ENCODE peak calls at places on chromosomes 2 and 18, in ten cellular contexts. One of them, this sample, is unnamed.

GRCh38 chr2:159714586-159714930 is 2.3 kb downstream of the MARCHF7 start:
- DNase-seq in central memory CD4-positive, alpha-beta T cell: no peak
- DNase-seq in Ammon's horn: no peak
- DNase-seq in EL: no peak
- DNase-seq in progenitor cell of endocrine pancreas: no peak
- DNase-seq in chondrocyte: no peak
- DNase-seq in upper lobe of right lung: no peak
- DNase-seq in Kasumi-1: no peak
- DNase-seq in ovary: no peak
- DNase-seq in prostate gland: no peak
- DNase-seq in this sample: no peak

GRCh38 chr2:216339456-216340279 is 32.6 kb downstream of the MARCHF4 start:
- DNase-seq in chondrocyte: no peak
- DNase-seq in progenitor cell of endocrine pancreas: no peak
- DNase-seq in ovary: peak; percentile 55
- DNase-seq in central memory CD4-positive, alpha-beta T cell: no peak
- DNase-seq in Ammon's horn: peak; percentile 23
- DNase-seq in prostate gland: peak; percentile 13
- DNase-seq in upper lobe of right lung: no peak
- DNase-seq in EL: peak; percentile 54
- DNase-seq in Kasumi-1: no peak
- DNase-seq in this sample: peak; percentile 90

GRCh38 chr2:29000954-29001353 is 19.9 kb downstream of the TOGARAM2 start:
- DNase-seq in ovary: no peak
- DNase-seq in Ammon's horn: no peak
- DNase-seq in EL: no peak
- DNase-seq in chondrocyte: no peak
- DNase-seq in upper lobe of right lung: no peak
- DNase-seq in Kasumi-1: no peak
- DNase-seq in progenitor cell of endocrine pancreas: no peak
- DNase-seq in central memory CD4-positive, alpha-beta T cell: no peak
- DNase-seq in prostate gland: no peak
- DNase-seq in this sample: no peak

GRCh38 chr2:30368258-30368657 is 78.8 kb upstream of the LCLAT1 start:
- DNase-seq in central memory CD4-positive, alpha-beta T cell: no peak
- DNase-seq in prostate gland: no peak
- DNase-seq in EL: peak; percentile 66
- DNase-seq in progenitor cell of endocrine pancreas: no peak
- DNase-seq in chondrocyte: no peak
- DNase-seq in Kasumi-1: no peak
- DNase-seq in Ammon's horn: no peak
- DNase-seq in upper lobe of right lung: peak; percentile 74
- DNase-seq in ovary: no peak
- DNase-seq in this sample: no peak

GRCh38 chr2:60364441-60364840 is 189.0 kb downstream of the BCL11A start:
- DNase-seq in chondrocyte: no peak
- DNase-seq in central memory CD4-positive, alpha-beta T cell: no peak
- DNase-seq in progenitor cell of endocrine pancreas: no peak
- DNase-seq in EL: no peak
- DNase-seq in prostate gland: no peak
- DNase-seq in Kasumi-1: no peak
- DNase-seq in Ammon's horn: no peak
- DNase-seq in ovary: no peak
- DNase-seq in upper lobe of right lung: no peak
- DNase-seq in this sample: no peak

GRCh38 chr18:58221060-58221725 is 177.2 kb downstream of the NEDD4L start:
- DNase-seq in progenitor cell of endocrine pancreas: no peak
- DNase-seq in Kasumi-1: no peak
- DNase-seq in Ammon's horn: no peak
- DNase-seq in ovary: no peak
- DNase-seq in central memory CD4-positive, alpha-beta T cell: no peak
- DNase-seq in upper lobe of right lung: no peak
- DNase-seq in EL: peak; percentile 93
- DNase-seq in chondrocyte: no peak
- DNase-seq in prostate gland: peak; percentile 70
- DNase-seq in this sample: no peak

GRCh38 chr2:43040084-43040854 is 186.1 kb downstream of the ZFP36L2 start:
- DNase-seq in Kasumi-1: no peak
- DNase-seq in EL: peak; percentile 18
- DNase-seq in central memory CD4-positive, alpha-beta T cell: no peak
- DNase-seq in prostate gland: no peak
- DNase-seq in Ammon's horn: no peak
- DNase-seq in ovary: peak; percentile 30
- DNase-seq in upper lobe of right lung: peak; percentile 52
- DNase-seq in progenitor cell of endocrine pancreas: no peak
- DNase-seq in chondrocyte: peak; percentile 59
- DNase-seq in this sample: no peak

GRCh38 chr2:27746325-27746724 is 25.2 kb upstream of the MRPL33 start:
- DNase-seq in progenitor cell of endocrine pancreas: no peak
- DNase-seq in prostate gland: no peak
- DNase-seq in central memory CD4-positive, alpha-beta T cell: no peak
- DNase-seq in chondrocyte: no peak
- DNase-seq in ovary: no peak
- DNase-seq in Kasumi-1: no peak
- DNase-seq in Ammon's horn: no peak
- DNase-seq in EL: no peak
- DNase-seq in upper lobe of right lung: no peak
- DNase-seq in this sample: no peak

GRCh38 chr2:149315461-149315860 is 14.9 kb upstream of the LYPD6 start:
- DNase-seq in central memory CD4-positive, alpha-beta T cell: no peak
- DNase-seq in chondrocyte: no peak
- DNase-seq in Ammon's horn: no peak
- DNase-seq in ovary: no peak
- DNase-seq in Kasumi-1: no peak
- DNase-seq in progenitor cell of endocrine pancreas: no peak
- DNase-seq in prostate gland: no peak
- DNase-seq in EL: no peak
- DNase-seq in upper lobe of right lung: no peak
- DNase-seq in this sample: no peak

GRCh38 chr2:71544919-71545571 is 91.7 kb downstream of the DYSF start:
- DNase-seq in EL: no peak
- DNase-seq in Ammon's horn: no peak
- DNase-seq in prostate gland: no peak
- DNase-seq in upper lobe of right lung: peak; percentile 56
- DNase-seq in ovary: no peak
- DNase-seq in Kasumi-1: peak; percentile 30
- DNase-seq in central memory CD4-positive, alpha-beta T cell: no peak
- DNase-seq in chondrocyte: no peak
- DNase-seq in progenitor cell of endocrine pancreas: no peak
- DNase-seq in this sample: no peak

GRCh38 chr2:64354857-64355680 is 98.9 kb upstream of the LGALSL start:
- DNase-seq in prostate gland: no peak
- DNase-seq in Ammon's horn: no peak
- DNase-seq in chondrocyte: no peak
- DNase-seq in upper lobe of right lung: no peak
- DNase-seq in EL: peak; percentile 77
- DNase-seq in central memory CD4-positive, alpha-beta T cell: no peak
- DNase-seq in ovary: no peak
- DNase-seq in Kasumi-1: no peak
- DNase-seq in progenitor cell of endocrine pancreas: no peak
- DNase-seq in this sample: no peak

GRCh38 chr18:13564579-13564978 is 161.8 kb downstream of the FAM210A start:
- DNase-seq in central memory CD4-positive, alpha-beta T cell: no peak
- DNase-seq in upper lobe of right lung: no peak
- DNase-seq in prostate gland: no peak
- DNase-seq in progenitor cell of endocrine pancreas: no peak
- DNase-seq in EL: no peak
- DNase-seq in chondrocyte: no peak
- DNase-seq in Kasumi-1: no peak
- DNase-seq in ovary: no peak
- DNase-seq in Ammon's horn: no peak
- DNase-seq in this sample: no peak

GRCh38 chr2:234164499-234165409 is 114.3 kb downstream of the SPP2 start:
- DNase-seq in central memory CD4-positive, alpha-beta T cell: peak; percentile 40
- DNase-seq in EL: no peak
- DNase-seq in progenitor cell of endocrine pancreas: no peak
- DNase-seq in Kasumi-1: no peak
- DNase-seq in chondrocyte: no peak
- DNase-seq in upper lobe of right lung: no peak
- DNase-seq in prostate gland: no peak
- DNase-seq in Ammon's horn: no peak
- DNase-seq in ovary: no peak
- DNase-seq in this sample: no peak

GRCh38 chr2:67858886-67859285 is 203.9 kb downstream of the C1D start:
- DNase-seq in progenitor cell of endocrine pancreas: no peak
- DNase-seq in central memory CD4-positive, alpha-beta T cell: no peak
- DNase-seq in EL: no peak
- DNase-seq in upper lobe of right lung: no peak
- DNase-seq in ovary: no peak
- DNase-seq in prostate gland: no peak
- DNase-seq in Kasumi-1: no peak
- DNase-seq in Ammon's horn: no peak
- DNase-seq in chondrocyte: no peak
- DNase-seq in this sample: no peak

GRCh38 chr2:3208179-3208578 is 169.4 kb downstream of the EIPR1 start:
- DNase-seq in central memory CD4-positive, alpha-beta T cell: no peak
- DNase-seq in Kasumi-1: no peak
- DNase-seq in chondrocyte: no peak
- DNase-seq in Ammon's horn: no peak
- DNase-seq in upper lobe of right lung: no peak
- DNase-seq in EL: no peak
- DNase-seq in ovary: no peak
- DNase-seq in prostate gland: no peak
- DNase-seq in progenitor cell of endocrine pancreas: no peak
- DNase-seq in this sample: no peak

GRCh38 chr2:218370410-218371063 is 11.5 kb upstream of the SLC11A1 start:
- DNase-seq in Kasumi-1: peak; percentile 13
- DNase-seq in chondrocyte: no peak
- DNase-seq in progenitor cell of endocrine pancreas: no peak
- DNase-seq in central memory CD4-positive, alpha-beta T cell: no peak
- DNase-seq in ovary: no peak
- DNase-seq in EL: no peak
- DNase-seq in upper lobe of right lung: peak; percentile 82
- DNase-seq in prostate gland: no peak
- DNase-seq in Ammon's horn: peak; percentile 62
- DNase-seq in this sample: no peak

GRCh38 chr2:195985731-195986130 is 82.9 kb downstream of the DNAH7 start:
- DNase-seq in ovary: no peak
- DNase-seq in Kasumi-1: no peak
- DNase-seq in central memory CD4-positive, alpha-beta T cell: no peak
- DNase-seq in Ammon's horn: no peak
- DNase-seq in chondrocyte: no peak
- DNase-seq in progenitor cell of endocrine pancreas: no peak
- DNase-seq in prostate gland: no peak
- DNase-seq in upper lobe of right lung: no peak
- DNase-seq in EL: no peak
- DNase-seq in this sample: no peak

GRCh38 chr2:71003396-71003795 is 8.7 kb upstream of the TEX261 start:
- DNase-seq in EL: no peak
- DNase-seq in central memory CD4-positive, alpha-beta T cell: no peak
- DNase-seq in prostate gland: no peak
- DNase-seq in progenitor cell of endocrine pancreas: no peak
- DNase-seq in upper lobe of right lung: no peak
- DNase-seq in Ammon's horn: no peak
- DNase-seq in chondrocyte: no peak
- DNase-seq in Kasumi-1: no peak
- DNase-seq in ovary: no peak
- DNase-seq in this sample: no peak

GRCh38 chr18:72984290-72984689 is 116.5 kb upstream of the NETO1 start:
- DNase-seq in chondrocyte: no peak
- DNase-seq in EL: no peak
- DNase-seq in progenitor cell of endocrine pancreas: no peak
- DNase-seq in ovary: no peak
- DNase-seq in Kasumi-1: no peak
- DNase-seq in central memory CD4-positive, alpha-beta T cell: no peak
- DNase-seq in Ammon's horn: no peak
- DNase-seq in prostate gland: no peak
- DNase-seq in upper lobe of right lung: no peak
- DNase-seq in this sample: no peak

GRCh38 chr2:17877811-17878221 is 651 bp upstream of the KCNS3 start:
- DNase-seq in Ammon's horn: peak; percentile 20
- DNase-seq in upper lobe of right lung: no peak
- DNase-seq in EL: peak; percentile 7
- DNase-seq in central memory CD4-positive, alpha-beta T cell: no peak
- DNase-seq in chondrocyte: no peak
- DNase-seq in prostate gland: peak; percentile 10
- DNase-seq in progenitor cell of endocrine pancreas: no peak
- DNase-seq in ovary: no peak
- DNase-seq in Kasumi-1: peak; percentile 35
- DNase-seq in this sample: no peak

GRCh38 chr2:120875431-120875830 is 139.8 kb downstream of the GLI2 start:
- DNase-seq in central memory CD4-positive, alpha-beta T cell: no peak
- DNase-seq in Ammon's horn: no peak
- DNase-seq in progenitor cell of endocrine pancreas: no peak
- DNase-seq in prostate gland: no peak
- DNase-seq in chondrocyte: peak; percentile 54
- DNase-seq in ovary: peak; percentile 33
- DNase-seq in EL: no peak
- DNase-seq in upper lobe of right lung: no peak
- DNase-seq in Kasumi-1: no peak
- DNase-seq in this sample: no peak

GRCh38 chr2:172628085-172628484 is 72.2 kb downstream of the PDK1 start:
- DNase-seq in Kasumi-1: no peak
- DNase-seq in progenitor cell of endocrine pancreas: no peak
- DNase-seq in ovary: no peak
- DNase-seq in upper lobe of right lung: no peak
- DNase-seq in Ammon's horn: no peak
- DNase-seq in central memory CD4-positive, alpha-beta T cell: no peak
- DNase-seq in EL: no peak
- DNase-seq in prostate gland: no peak
- DNase-seq in chondrocyte: no peak
- DNase-seq in this sample: no peak

GRCh38 chr18:62485684-62486083 is 37.1 kb upstream of the ZCCHC2 start:
- DNase-seq in prostate gland: peak; percentile 30
- DNase-seq in ovary: no peak
- DNase-seq in Kasumi-1: no peak
- DNase-seq in central memory CD4-positive, alpha-beta T cell: no peak
- DNase-seq in upper lobe of right lung: no peak
- DNase-seq in EL: peak; percentile 89
- DNase-seq in chondrocyte: no peak
- DNase-seq in Ammon's horn: peak; percentile 31
- DNase-seq in progenitor cell of endocrine pancreas: no peak
- DNase-seq in this sample: no peak

GRCh38 chr2:229539628-229540027 is 174.7 kb downstream of the DNER start:
- DNase-seq in central memory CD4-positive, alpha-beta T cell: no peak
- DNase-seq in progenitor cell of endocrine pancreas: no peak
- DNase-seq in chondrocyte: no peak
- DNase-seq in EL: peak; percentile 49
- DNase-seq in ovary: no peak
- DNase-seq in prostate gland: no peak
- DNase-seq in Ammon's horn: no peak
- DNase-seq in Kasumi-1: no peak
- DNase-seq in upper lobe of right lung: no peak
- DNase-seq in this sample: no peak

GRCh38 chr2:31334311-31335026 is 80.1 kb downstream of the XDH start:
- DNase-seq in ovary: no peak
- DNase-seq in chondrocyte: no peak
- DNase-seq in progenitor cell of endocrine pancreas: no peak
- DNase-seq in EL: no peak
- DNase-seq in upper lobe of right lung: no peak
- DNase-seq in prostate gland: no peak
- DNase-seq in central memory CD4-positive, alpha-beta T cell: no peak
- DNase-seq in Ammon's horn: no peak
- DNase-seq in Kasumi-1: no peak
- DNase-seq in this sample: no peak

GRCh38 chr2:28408764-28409599 is 16.3 kb downstream of the FOSL2 start:
- DNase-seq in EL: peak; percentile 100
- DNase-seq in upper lobe of right lung: peak; percentile 74
- DNase-seq in progenitor cell of endocrine pancreas: no peak
- DNase-seq in Ammon's horn: no peak
- DNase-seq in chondrocyte: no peak
- DNase-seq in Kasumi-1: peak; percentile 72
- DNase-seq in central memory CD4-positive, alpha-beta T cell: peak; percentile 80
- DNase-seq in ovary: peak; percentile 36
- DNase-seq in prostate gland: no peak
- DNase-seq in this sample: no peak

GRCh38 chr18:770583-770961 is 41.5 kb downstream of the YES1 start:
- DNase-seq in Ammon's horn: no peak
- DNase-seq in Kasumi-1: no peak
- DNase-seq in upper lobe of right lung: no peak
- DNase-seq in prostate gland: no peak
- DNase-seq in central memory CD4-positive, alpha-beta T cell: no peak
- DNase-seq in progenitor cell of endocrine pancreas: no peak
- DNase-seq in ovary: no peak
- DNase-seq in chondrocyte: no peak
- DNase-seq in EL: peak; percentile 46
- DNase-seq in this sample: no peak

GRCh38 chr18:80157708-80158343 is 48.8 kb downstream of the ADNP2 start:
- DNase-seq in prostate gland: peak; percentile 71
- DNase-seq in chondrocyte: no peak
- DNase-seq in upper lobe of right lung: peak; percentile 84
- DNase-seq in Kasumi-1: peak; percentile 64
- DNase-seq in Ammon's horn: peak; percentile 93
- DNase-seq in ovary: peak; percentile 86
- DNase-seq in EL: peak; percentile 64
- DNase-seq in progenitor cell of endocrine pancreas: peak; percentile 69
- DNase-seq in central memory CD4-positive, alpha-beta T cell: peak; percentile 43
- DNase-seq in this sample: peak; percentile 56

This sample was measured in NT2/D1.